ENCODE peak calls at places on chromosomes 13 and 19, in five cellular contexts. One of them, this sample, is unnamed.

GRCh38 chr19:11737964-11738745 is 591 bp downstream of the ZNF823 start:
- DNase-seq in AG04450: no peak
- DNase-seq in T-helper 2 cell: peak; percentile 3
- DNase-seq in keratinocyte: no peak
- DNase-seq in Peyer's patch: peak; percentile 86
- DNase-seq in this sample: peak; percentile 84

GRCh38 chr13:76894401-76895110 is 8.4 kb upstream of the KCTD12 start:
- DNase-seq in AG04450: no peak
- DNase-seq in T-helper 2 cell: no peak
- DNase-seq in keratinocyte: no peak
- DNase-seq in Peyer's patch: no peak
- DNase-seq in this sample: no peak

GRCh38 chr19:35138305-35138799 is 272 bp upstream of the FXYD1 start:
- DNase-seq in AG04450: no peak
- DNase-seq in T-helper 2 cell: no peak
- DNase-seq in keratinocyte: no peak
- DNase-seq in Peyer's patch: no peak
- DNase-seq in this sample: no peak

GRCh38 chr13:77136902-77137420 is 110.0 kb upstream of the FBXL3 start:
- DNase-seq in AG04450: peak; percentile 82
- DNase-seq in T-helper 2 cell: no peak
- DNase-seq in keratinocyte: no peak
- DNase-seq in Peyer's patch: no peak
- DNase-seq in this sample: no peak

GRCh38 chr13:96730676-96731075 is 263.6 kb downstream of the OXGR1 start:
- DNase-seq in AG04450: no peak
- DNase-seq in T-helper 2 cell: no peak
- DNase-seq in keratinocyte: no peak
- DNase-seq in Peyer's patch: no peak
- DNase-seq in this sample: no peak

GRCh38 chr19:17555929-17556813 is 722 bp downstream of the COLGALT1 start:
- DNase-seq in AG04450: no peak
- DNase-seq in T-helper 2 cell: peak; percentile 18
- DNase-seq in keratinocyte: no peak
- DNase-seq in Peyer's patch: peak; percentile 83
- DNase-seq in this sample: peak; percentile 81

GRCh38 chr19:4870025-4870700 is 2.7 kb upstream of the PLIN3 start:
- DNase-seq in AG04450: peak; percentile 66
- DNase-seq in T-helper 2 cell: no peak
- DNase-seq in keratinocyte: peak; percentile 94
- DNase-seq in Peyer's patch: peak; percentile 81
- DNase-seq in this sample: peak; percentile 65

GRCh38 chr19:51002542-51003311 is 1.3 kb upstream of the KLK8 start:
- DNase-seq in AG04450: no peak
- DNase-seq in T-helper 2 cell: no peak
- DNase-seq in keratinocyte: no peak
- DNase-seq in Peyer's patch: no peak
- DNase-seq in this sample: no peak